ENCODE peak calls at places on chromosome 18, in four cellular contexts. V is neural progenitor cell, Y is HCT116, G is OCI-LY7. H is an unnamed sample.
A peak's percentile ranks its signal among the peaks of the same experiment; 100 is the strongest.

GRCh38 chr18:8507361-8507760 is 101.9 kb upstream of the RAB12 start:
- DNase-seq in V (peak; percentile 47), Y (peak; percentile 3), G (peak; percentile 14), H (no peak)

GRCh38 chr18:53070706-53071105 is 730.7 kb downstream of the DCC start:
- DNase-seq in Y (no peak), G (no peak), V (no peak), H (no peak)

GRCh38 chr18:75346671-75347070 is 80.8 kb downstream of the SMIM21 start:
- DNase-seq in Y (no peak), V (no peak), G (no peak), H (no peak)

GRCh38 chr18:36578871-36579270 is 249.9 kb downstream of the TPGS2 start:
- DNase-seq in V (no peak), G (no peak), Y (no peak), H (no peak)

GRCh38 chr18:58544616-58545337 is 84.1 kb downstream of the ALPK2 start:
- DNase-seq in G (no peak), Y (no peak), V (no peak), H (no peak)

GRCh38 chr18:59813942-59814341 is 85.9 kb upstream of the PMAIP1 start:
- DNase-seq in G (no peak), Y (no peak), V (no peak), H (no peak)

GRCh38 chr18:80252136-80252535 is 4.8 kb upstream of the PARD6G start:
- DNase-seq in V (no peak), Y (no peak), G (no peak), H (no peak)

GRCh38 chr18:31206787-31207381 is 44.2 kb upstream of the DSC1 start:
- DNase-seq in G (no peak), V (peak; percentile 33), Y (peak; percentile 97), H (no peak)

GRCh38 chr18:21656402-21656801 is 44.3 kb downstream of the SNRPD1 start:
- DNase-seq in G (no peak), V (no peak), Y (no peak), H (no peak)

GRCh38 chr18:79542876-79543750 is 136.5 kb upstream of the CTDP1 start:
- DNase-seq in V (no peak), G (no peak), Y (no peak), H (no peak)

GRCh38 chr18:14122099-14122498 is 10.1 kb downstream of the ZNF519 start:
- DNase-seq in Y (no peak), G (no peak), V (no peak), H (no peak)

GRCh38 chr18:77249583-77250500 is at the start of gene GALR1:
- DNase-seq in V (peak; percentile 77), Y (no peak), G (no peak), H (no peak)

GRCh38 chr18:60404686-60405085 is 32.1 kb upstream of the MC4R start:
- DNase-seq in V (no peak), Y (no peak), G (no peak), H (peak; percentile 47)

GRCh38 chr18:402129-402528 is 98.4 kb downstream of the COLEC12 start:
- DNase-seq in Y (no peak), V (no peak), G (no peak), H (no peak)

GRCh38 chr18:46756172-46756558 is 688 bp downstream of the ST8SIA5 start:
- DNase-seq in V (no peak), Y (no peak), G (no peak), H (no peak)

GRCh38 chr18:46756559-46757201 is at the start of gene ST8SIA5:
- DNase-seq in Y (no peak), V (peak; percentile 80), G (no peak), H (no peak)

GRCh38 chr18:46754188-46754587 is 2.7 kb downstream of the ST8SIA5 start:
- DNase-seq in V (no peak), Y (no peak), G (peak; percentile 8), H (peak; percentile 44)

GRCh38 chr18:46755315-46756171 is 1.3 kb downstream of the ST8SIA5 start:
- DNase-seq in Y (no peak), G (no peak), V (peak; percentile 23), H (no peak)

GRCh38 chr18:46754661-46755292 is 2.1 kb downstream of the ST8SIA5 start:
- DNase-seq in G (no peak), V (peak; percentile 49), Y (no peak), H (no peak)
- TF ChIP-seq EZH2phosphoT487 in G (no peak), V (no peak), Y (no peak), H (no peak)

DNA sequence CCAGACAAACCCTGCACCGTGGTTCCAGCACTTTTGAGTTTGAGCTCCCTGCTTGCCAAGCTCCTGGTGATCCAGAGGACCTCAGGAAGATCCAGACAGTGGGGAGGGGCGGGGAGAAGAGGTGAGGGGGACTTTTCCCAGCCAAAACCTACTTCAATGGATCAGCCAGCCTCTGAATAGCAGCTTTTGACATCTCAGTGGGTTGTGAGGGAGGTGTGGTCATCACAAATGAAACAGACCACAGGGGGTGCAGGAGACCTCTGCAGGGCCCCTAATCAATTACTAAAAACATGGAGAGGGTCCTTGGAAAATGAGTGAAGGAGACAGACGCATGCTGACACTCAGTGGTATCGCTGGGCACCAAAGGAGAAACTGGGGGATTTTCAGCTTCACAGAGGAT is 372.7 kb downstream of the ZNF521 start:
- DNase-seq in V (peak; percentile 46), Y (no peak), G (no peak), H (no peak)
- TF ChIP-seq EZH2phosphoT487 in V (no peak), Y (no peak), G (no peak), H (no peak)

DNA sequence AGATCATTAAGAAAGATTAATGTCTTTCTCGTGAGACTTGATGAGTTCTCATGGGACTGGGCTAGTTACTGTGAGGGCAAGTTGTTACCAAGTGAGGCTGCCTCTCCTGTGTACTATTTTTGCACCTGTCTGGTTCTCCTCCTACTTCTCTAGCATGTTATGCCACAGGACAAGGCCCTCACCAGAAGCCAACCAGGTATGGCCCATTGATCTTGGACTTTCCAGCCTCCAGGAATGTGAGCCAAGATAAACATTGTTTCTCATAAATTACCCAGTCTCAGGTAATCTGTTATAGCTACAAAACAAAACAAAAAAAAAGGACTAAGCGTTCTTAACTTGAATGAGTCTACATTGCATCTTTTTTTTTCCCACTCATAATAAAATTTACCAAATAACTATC is 184.1 kb downstream of the CDH7 start:
- DNase-seq in V (no peak), G (no peak), Y (no peak), H (no peak)
- TF ChIP-seq EZH2phosphoT487 in V (no peak), G (no peak), Y (no peak), H (no peak)

DNA sequence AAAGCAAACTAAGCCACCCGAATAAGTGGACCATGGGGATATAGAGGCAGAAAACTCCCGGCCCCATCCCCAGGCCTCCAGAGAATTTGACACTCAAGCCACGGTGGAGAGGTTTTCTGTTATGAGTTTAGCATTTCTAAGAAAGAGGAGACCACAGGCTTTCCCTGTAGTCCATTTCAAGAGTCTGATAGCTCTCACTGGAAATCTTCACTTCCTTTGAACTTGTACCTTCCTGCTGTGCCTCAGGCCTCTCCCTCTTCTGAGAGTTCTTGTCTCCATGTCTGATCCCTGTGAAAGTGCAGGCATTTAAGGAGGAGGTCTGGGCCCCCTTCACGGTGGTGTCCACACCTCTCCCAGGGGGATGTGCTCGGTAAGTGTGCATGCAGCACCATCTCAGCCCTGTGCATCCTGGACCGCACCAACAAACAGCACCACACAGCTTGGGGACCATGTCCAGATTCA is 113.7 kb downstream of the BCL2 start:
- DNase-seq in G (no peak), V (no peak), Y (no peak), H (no peak)
- TF ChIP-seq EZH2phosphoT487 in G (no peak), V (no peak), Y (no peak), H (no peak)

DNA sequence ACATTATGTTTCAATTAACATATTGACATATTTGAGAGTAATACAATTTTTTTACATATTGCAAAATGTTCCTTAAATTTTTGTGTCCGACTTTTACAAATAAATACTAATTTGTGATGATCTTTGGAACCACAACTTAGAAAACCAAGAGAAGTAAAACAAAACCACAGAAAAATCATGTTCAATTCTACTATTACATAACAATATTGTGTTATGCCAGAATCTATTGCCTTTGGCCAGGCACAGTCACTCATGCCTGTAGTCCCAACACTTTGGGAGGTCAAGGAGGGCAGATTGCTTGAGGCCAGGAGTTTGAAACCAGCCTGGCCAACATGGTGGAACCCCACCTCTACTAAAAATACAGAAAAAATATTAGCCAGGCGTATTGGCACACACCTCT is 92.8 kb upstream of the APCDD1 start:
- DNase-seq in V (no peak), Y (no peak), G (no peak), H (no peak)
- TF ChIP-seq EZH2phosphoT487 in V (no peak), Y (no peak), G (no peak), H (no peak)

GRCh38 chr18:48302736-48303135 is 106.4 kb downstream of the ZBTB7C start:
- DNase-seq in V (no peak), Y (no peak), G (no peak), H (no peak)

GRCh38 chr18:48304906-48305693 is 104.1 kb downstream of the ZBTB7C start:
- DNase-seq in G (no peak), Y (no peak), V (peak; percentile 58), H (no peak)

GRCh38 chr18:48306838-48307237 is 102.3 kb downstream of the ZBTB7C start:
- DNase-seq in Y (no peak), G (no peak), V (peak; percentile 80), H (no peak)

GRCh38 chr18:48300463-48300961 is 108.7 kb downstream of the ZBTB7C start:
- DNase-seq in Y (no peak), V (peak; percentile 67), G (peak; percentile 14), H (peak; percentile 32)

DNA sequence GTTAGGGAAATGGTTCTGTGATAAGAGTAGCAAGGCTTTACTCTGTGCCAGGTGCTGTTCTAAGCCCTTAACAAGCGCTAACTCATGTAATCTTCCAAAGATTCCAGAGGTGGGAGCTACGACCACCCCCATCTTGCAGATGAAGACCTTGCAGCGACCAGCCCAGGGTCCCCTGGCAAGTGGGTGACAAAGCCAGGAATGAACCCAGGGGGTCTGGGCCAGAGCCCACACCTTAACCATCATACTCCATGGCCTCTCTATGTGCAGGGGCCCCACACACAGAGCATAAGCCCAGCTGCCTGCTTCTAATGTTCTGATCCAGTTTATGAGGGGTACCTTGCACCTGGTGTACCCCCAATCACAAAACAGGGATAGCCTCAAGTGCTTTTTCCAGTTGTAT is 105.3 kb downstream of the ZBTB7C start:
- DNase-seq in Y (no peak), V (no peak), G (no peak), H (no peak)
- TF ChIP-seq EZH2phosphoT487 in Y (no peak), V (no peak), G (no peak), H (no peak)

GRCh38 chr18:49133112-49133511 is 182.3 kb upstream of the SMAD7 start:
- DNase-seq in G (no peak), V (no peak), Y (no peak), H (no peak)

GRCh38 chr18:49137585-49137984 is 186.8 kb upstream of the SMAD7 start:
- DNase-seq in Y (no peak), G (no peak), V (no peak), H (no peak)

GRCh38 chr18:49139726-49140125 is 189.0 kb upstream of the SMAD7 start:
- DNase-seq in V (peak; percentile 59), G (no peak), Y (no peak), H (no peak)

GRCh38 chr18:49137093-49137492 is 186.3 kb upstream of the SMAD7 start:
- DNase-seq in Y (no peak), V (no peak), G (no peak), H (no peak)

GRCh38 chr18:49135871-49136270 is 185.1 kb upstream of the SMAD7 start:
- DNase-seq in V (no peak), G (no peak), Y (no peak), H (no peak)
- TF ChIP-seq EZH2phosphoT487 in V (no peak), G (no peak), Y (no peak), H (no peak)

DNA sequence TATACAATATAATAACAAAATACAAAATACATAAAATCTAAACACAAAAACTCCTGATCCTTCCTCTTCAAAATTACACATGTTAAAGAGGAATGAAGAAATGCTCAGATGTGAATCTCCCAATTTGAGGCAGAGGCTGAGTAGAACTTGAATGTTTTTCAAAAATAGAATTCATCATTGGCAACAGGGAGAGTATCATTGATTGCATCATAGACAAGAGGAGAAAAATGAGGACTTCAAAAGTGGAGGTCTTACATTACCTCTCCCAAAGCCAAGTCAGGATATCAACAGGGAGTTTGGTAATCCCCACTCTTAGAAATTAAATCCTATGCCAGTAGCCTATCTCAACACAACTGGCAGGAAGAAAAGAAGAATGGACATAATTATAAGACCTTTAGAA is 2023.9 kb upstream of the CELF4 start:
- DNase-seq in G (no peak), V (no peak), Y (no peak), H (no peak)
- TF ChIP-seq EZH2phosphoT487 in G (no peak), V (no peak), Y (no peak), H (no peak)

H was measured in MM.1S.